ENCODE peak calls at places on chromosomes 4 and X, in eight cellular contexts. M, H, P, T, C, B, O and X are unnamed samples.

GRCh38 chr4:98659106-98659592 is 738 bp upstream of the TSPAN5 start:
- DNase-seq in M (no peak), H (no peak), P (peak; percentile 71), T (no peak), C (peak; percentile 47), B (no peak), O (peak; percentile 58), X (no peak)

GRCh38 chrX:108584617-108585211 is 145.1 kb downstream of the COL4A5 start:
- DNase-seq in M (no peak), H (no peak), P (peak; percentile 0), T (no peak), C (no peak), B (no peak), O (peak; percentile 1), X (no peak)

GRCh38 chrX:120604359-120604782 is 470 bp downstream of the MCTS1 start:
- DNase-seq in M (no peak), H (no peak), P (peak; percentile 30), T (no peak), C (peak; percentile 47), B (peak; percentile 7), O (peak; percentile 60), X (peak; percentile 1)

GRCh38 chr4:153198739-153199138 is 5.5 kb upstream of the TRIM2 start:
- DNase-seq in M (no peak), H (no peak), P (no peak), T (no peak), C (no peak), B (no peak), O (no peak), X (no peak)

GRCh38 chr4:89331637-89332544 is 24.3 kb upstream of the GPRIN3 start:
- DNase-seq in M (no peak), H (no peak), P (no peak), T (no peak), C (no peak), B (no peak), O (no peak), X (no peak)

GRCh38 chr4:79223993-79224776 is 101.7 kb downstream of the NAA11 start:
- DNase-seq in M (no peak), H (no peak), P (no peak), T (no peak), C (no peak), B (no peak), O (no peak), X (no peak)

GRCh38 chr4:6938758-6939201 is 29.2 kb downstream of the TBC1D14 start:
- DNase-seq in M (no peak), H (no peak), P (no peak), T (no peak), C (no peak), B (no peak), O (no peak), X (no peak)

GRCh38 chr4:170853422-170854021 is 763.8 kb upstream of the AADAT start:
- DNase-seq in M (no peak), H (no peak), P (peak; percentile 56), T (no peak), C (peak; percentile 9), B (no peak), O (peak; percentile 16), X (no peak)

GRCh38 chr4:95594629-95595028 is 45.9 kb upstream of the UNC5C start:
- DNase-seq in M (no peak), H (no peak), P (no peak), T (no peak), C (no peak), B (no peak), O (no peak), X (no peak)

GRCh38 chr4:114694770-114695169 is 96.2 kb downstream of the UGT8 start:
- DNase-seq in M (no peak), H (no peak), P (peak; percentile 37), T (no peak), C (peak; percentile 20), B (no peak), O (peak; percentile 20), X (no peak)

GRCh38 chr4:3045500-3045850 is 28.9 kb downstream of the HTT-AS start:
- DNase-seq in M (peak; percentile 87), H (no peak), P (peak; percentile 68), T (peak; percentile 74), C (no peak), B (peak; percentile 53), O (peak; percentile 23), X (peak; percentile 82)

GRCh38 chr4:153205757-153206156 is 1.5 kb downstream of the TRIM2 start:
- DNase-seq in M (no peak), H (no peak), P (peak; percentile 43), T (no peak), C (no peak), B (no peak), O (no peak), X (no peak)

GRCh38 chr4:81651500-81651899 is 179.8 kb upstream of the RASGEF1B start:
- DNase-seq in M (no peak), H (no peak), P (no peak), T (no peak), C (no peak), B (no peak), O (no peak), X (no peak)

GRCh38 chr4:117064297-117064696 is 21.1 kb downstream of the TRAM1L1 start:
- DNase-seq in M (no peak), H (no peak), P (peak; percentile 70), T (no peak), C (no peak), B (no peak), O (no peak), X (no peak)

GRCh38 chrX:16869393-16870094 is 618 bp downstream of the RBBP7 start:
- DNase-seq in M (peak; percentile 67), H (no peak), P (peak; percentile 14), T (no peak), C (peak; percentile 49), B (peak; percentile 22), O (peak; percentile 42), X (peak; percentile 38)

GRCh38 chrX:9619581-9619980 is 146.1 kb downstream of the GPR143 start:
- DNase-seq in M (no peak), H (no peak), P (no peak), T (no peak), C (no peak), B (no peak), O (no peak), X (no peak)

GRCh38 chrX:4193500-4193899 is 480.1 kb upstream of the PRKX start:
- DNase-seq in M (no peak), H (no peak), P (no peak), T (no peak), C (no peak), B (no peak), O (no peak), X (no peak)

GRCh38 chrX:84046403-84046984 is 141.5 kb downstream of the RPS6KA6 start:
- DNase-seq in M (no peak), H (no peak), P (peak; percentile 15), T (no peak), C (peak; percentile 13), B (no peak), O (peak; percentile 29), X (no peak)

GRCh38 chr4:122831515-122832196 is 5.0 kb downstream of the FGF2 start:
- DNase-seq in M (no peak), H (no peak), P (no peak), T (no peak), C (no peak), B (no peak), O (peak; percentile 59), X (no peak)

GRCh38 chr4:111546881-111547280 is 598.4 kb upstream of the FAM241A start:
- DNase-seq in M (no peak), H (no peak), P (no peak), T (no peak), C (no peak), B (no peak), O (no peak), X (no peak)

GRCh38 chr4:148238086-148238485 is 204.1 kb downstream of the NR3C2 start:
- DNase-seq in M (no peak), H (no peak), P (no peak), T (no peak), C (peak; percentile 16), B (no peak), O (no peak), X (no peak)

GRCh38 chrX:16828126-16828908 is 41.8 kb downstream of the RBBP7 start:
- DNase-seq in M (peak; percentile 81), H (no peak), P (peak; percentile 65), T (no peak), C (no peak), B (no peak), O (peak; percentile 54), X (no peak)

GRCh38 chr4:137541866-137542648 is 9.8 kb upstream of the PCDH18 start:
- DNase-seq in M (no peak), H (no peak), P (no peak), T (no peak), C (no peak), B (no peak), O (no peak), X (no peak)

GRCh38 chrX:113929004-113929403 is 654.9 kb upstream of the HTR2C start:
- DNase-seq in M (no peak), H (no peak), P (peak; percentile 56), T (no peak), C (peak; percentile 7), B (no peak), O (no peak), X (no peak)

GRCh38 chr4:128285085-128286023 is 2.3 kb downstream of the PGRMC2 start:
- DNase-seq in M (no peak), H (no peak), P (no peak), T (no peak), C (peak; percentile 47), B (no peak), O (peak; percentile 33), X (no peak)

GRCh38 chrX:331772-332495 is 13.3 kb upstream of the GTPBP6 start:
- DNase-seq in M (no peak), H (no peak), P (no peak), T (no peak), C (no peak), B (no peak), O (no peak), X (no peak)

GRCh38 chr4:2367626-2368025 is 50.8 kb downstream of the ZFYVE28 start:
- DNase-seq in M (peak; percentile 32), H (no peak), P (no peak), T (no peak), C (no peak), B (no peak), O (no peak), X (no peak)

GRCh38 chr4:14646831-14647230 is 355.4 kb upstream of the CPEB2 start:
- DNase-seq in M (no peak), H (no peak), P (peak; percentile 68), T (no peak), C (no peak), B (no peak), O (peak; percentile 30), X (no peak)

GRCh38 chr4:176150283-176150682 is 45.1 kb downstream of the SPATA4 start:
- DNase-seq in M (no peak), H (no peak), P (peak; percentile 31), T (no peak), C (peak; percentile 30), B (no peak), O (peak; percentile 32), X (no peak)

GRCh38 chr4:99058228-99058627 is 30.4 kb downstream of the ADH5 start:
- DNase-seq in M (no peak), H (no peak), P (no peak), T (no peak), C (no peak), B (no peak), O (no peak), X (no peak)

GRCh38 chr4:158166701-158167100 is 6.1 kb downstream of the GASK1B start:
- DNase-seq in M (no peak), H (no peak), P (no peak), T (no peak), C (no peak), B (no peak), O (no peak), X (no peak)

GRCh38 chrX:65601530-65602281 is 65.7 kb upstream of the MSN start:
- DNase-seq in M (peak; percentile 89), H (no peak), P (peak; percentile 92), T (peak; percentile 91), C (peak; percentile 69), B (peak; percentile 25), O (peak; percentile 78), X (peak; percentile 66)

GRCh38 chr4:31107362-31107761 is 387.2 kb downstream of the PCDH7 start:
- DNase-seq in M (no peak), H (no peak), P (peak; percentile 29), T (no peak), C (no peak), B (no peak), O (no peak), X (no peak)

GRCh38 chr4:10093273-10093621 is 23.4 kb downstream of the WDR1 start:
- DNase-seq in M (no peak), H (no peak), P (no peak), T (no peak), C (no peak), B (no peak), O (no peak), X (no peak)